ENCODE peak calls at places on chromosomes 2 and 18, in nine cellular contexts. One of them, this sample, is unnamed.

GRCh38 chr2:188294547-188294946 is 2.9 kb downstream of the GULP1 start:
- DNase-seq in prostate gland: no peak
- DNase-seq in Peyer's patch: no peak
- DNase-seq in left kidney: no peak
- DNase-seq in lung: no peak
- DNase-seq in Daoy: no peak
- DNase-seq in stimulated activated CD4-positive, alpha-beta T cell treated with anti-CD3 and anti-CD28 coated beads, Interleukin-4, amount 100 ng/mL, for 48 hours: no peak
- DNase-seq in NCI-H748 treated with DMSO at 0.1 percent for 48 hours: no peak
- DNase-seq in hepatocyte: no peak
- DNase-seq in this sample: no peak

GRCh38 chr18:27616324-27616723 is 431.2 kb upstream of the CHST9 start:
- DNase-seq in prostate gland: no peak
- DNase-seq in Peyer's patch: no peak
- DNase-seq in left kidney: no peak
- DNase-seq in lung: no peak
- DNase-seq in Daoy: no peak
- DNase-seq in stimulated activated CD4-positive, alpha-beta T cell treated with anti-CD3 and anti-CD28 coated beads, Interleukin-4, amount 100 ng/mL, for 48 hours: no peak
- DNase-seq in NCI-H748 treated with DMSO at 0.1 percent for 48 hours: no peak
- DNase-seq in hepatocyte: peak
- DNase-seq in this sample: no peak

GRCh38 chr2:197399887-197400540 is 34.8 kb downstream of the SF3B1 start:
- DNase-seq in prostate gland: no peak
- DNase-seq in Peyer's patch: no peak
- DNase-seq in left kidney: no peak
- DNase-seq in lung: no peak
- DNase-seq in Daoy: no peak
- DNase-seq in stimulated activated CD4-positive, alpha-beta T cell treated with anti-CD3 and anti-CD28 coated beads, Interleukin-4, amount 100 ng/mL, for 48 hours: no peak
- DNase-seq in NCI-H748 treated with DMSO at 0.1 percent for 48 hours: no peak
- DNase-seq in hepatocyte: no peak
- DNase-seq in this sample: no peak

GRCh38 chr2:6184532-6185302 is 492.5 kb downstream of the SOX11 start:
- DNase-seq in prostate gland: no peak
- DNase-seq in Peyer's patch: no peak
- DNase-seq in left kidney: peak
- DNase-seq in lung: no peak
- DNase-seq in Daoy: no peak
- DNase-seq in stimulated activated CD4-positive, alpha-beta T cell treated with anti-CD3 and anti-CD28 coated beads, Interleukin-4, amount 100 ng/mL, for 48 hours: no peak
- DNase-seq in NCI-H748 treated with DMSO at 0.1 percent for 48 hours: peak
- DNase-seq in hepatocyte: peak
- DNase-seq in this sample: no peak

GRCh38 chr2:26475832-26476501 is 2.0 kb downstream of the OTOF start:
- DNase-seq in prostate gland: no peak
- DNase-seq in Peyer's patch: no peak
- DNase-seq in left kidney: no peak
- DNase-seq in lung: no peak
- DNase-seq in Daoy: no peak
- DNase-seq in stimulated activated CD4-positive, alpha-beta T cell treated with anti-CD3 and anti-CD28 coated beads, Interleukin-4, amount 100 ng/mL, for 48 hours: no peak
- DNase-seq in NCI-H748 treated with DMSO at 0.1 percent for 48 hours: no peak
- DNase-seq in hepatocyte: no peak
- DNase-seq in this sample: no peak

GRCh38 chr2:235779444-235779896 is 285.6 kb downstream of the AGAP1 start:
- DNase-seq in prostate gland: peak
- DNase-seq in Peyer's patch: peak
- DNase-seq in left kidney: peak
- DNase-seq in lung: peak
- DNase-seq in Daoy: peak
- DNase-seq in stimulated activated CD4-positive, alpha-beta T cell treated with anti-CD3 and anti-CD28 coated beads, Interleukin-4, amount 100 ng/mL, for 48 hours: peak
- DNase-seq in NCI-H748 treated with DMSO at 0.1 percent for 48 hours: peak
- DNase-seq in hepatocyte: peak
- DNase-seq in this sample: peak

GRCh38 chr18:70290482-70291294 is 1.8 kb downstream of the SOCS6 start:
- DNase-seq in prostate gland: no peak
- DNase-seq in Peyer's patch: no peak
- DNase-seq in left kidney: no peak
- DNase-seq in lung: no peak
- DNase-seq in Daoy: no peak
- DNase-seq in stimulated activated CD4-positive, alpha-beta T cell treated with anti-CD3 and anti-CD28 coated beads, Interleukin-4, amount 100 ng/mL, for 48 hours: no peak
- DNase-seq in NCI-H748 treated with DMSO at 0.1 percent for 48 hours: no peak
- DNase-seq in hepatocyte: no peak
- DNase-seq in this sample: no peak

GRCh38 chr2:59680863-59681262 is 872.6 kb downstream of the BCL11A start:
- DNase-seq in prostate gland: no peak
- DNase-seq in Peyer's patch: no peak
- DNase-seq in left kidney: no peak
- DNase-seq in lung: no peak
- DNase-seq in Daoy: peak
- DNase-seq in stimulated activated CD4-positive, alpha-beta T cell treated with anti-CD3 and anti-CD28 coated beads, Interleukin-4, amount 100 ng/mL, for 48 hours: no peak
- DNase-seq in NCI-H748 treated with DMSO at 0.1 percent for 48 hours: no peak
- DNase-seq in hepatocyte: no peak
- DNase-seq in this sample: no peak

GRCh38 chr18:76448262-76449109 is 46.6 kb downstream of the ZNF516 start:
- DNase-seq in prostate gland: no peak
- DNase-seq in Peyer's patch: peak
- DNase-seq in left kidney: no peak
- DNase-seq in lung: no peak
- DNase-seq in Daoy: no peak
- DNase-seq in stimulated activated CD4-positive, alpha-beta T cell treated with anti-CD3 and anti-CD28 coated beads, Interleukin-4, amount 100 ng/mL, for 48 hours: no peak
- DNase-seq in NCI-H748 treated with DMSO at 0.1 percent for 48 hours: no peak
- DNase-seq in hepatocyte: no peak
- DNase-seq in this sample: no peak